ENCODE peak calls at places on chromosomes 11 and 22, in eight cellular contexts. One of them, this sample, is unnamed.

GRCh38 chr22:21710156-21710555 is 25.4 kb downstream of the YPEL1 start:
- DNase-seq in anterior cingulate cortex: no peak
- DNase-seq in upper lobe of right lung: no peak
- DNase-seq in activated effector memory CD4-positive, alpha-beta T cell treated with Interleukin-2 at 50 U/mL for 16 hours: no peak
- DNase-seq in fibroblast of the aortic adventitia: no peak
- DNase-seq in HEK293T: no peak
- DNase-seq in NCI-H1694: no peak
- DNase-seq in LHCN-M2: peak
- DNase-seq in this sample: no peak

GRCh38 chr11:96054870-96055705 is 131.2 kb upstream of the MTMR2 start:
- DNase-seq in anterior cingulate cortex: no peak
- DNase-seq in activated effector memory CD4-positive, alpha-beta T cell treated with Interleukin-2 at 50 U/mL for 16 hours: no peak
- DNase-seq in HEK293T: peak
- DNase-seq in LHCN-M2: peak
- DNase-seq in upper lobe of right lung: no peak
- DNase-seq in fibroblast of the aortic adventitia: peak
- DNase-seq in NCI-H1694: peak
- DNase-seq in this sample: peak

GRCh38 chr11:83280256-83280655 is 5.9 kb downstream of the CCDC90B start:
- DNase-seq in HEK293T: no peak
- DNase-seq in LHCN-M2: no peak
- DNase-seq in NCI-H1694: no peak
- DNase-seq in fibroblast of the aortic adventitia: no peak
- DNase-seq in upper lobe of right lung: no peak
- DNase-seq in anterior cingulate cortex: no peak
- DNase-seq in activated effector memory CD4-positive, alpha-beta T cell treated with Interleukin-2 at 50 U/mL for 16 hours: no peak
- DNase-seq in this sample: no peak

GRCh38 chr22:33521879-33522665 is 398.2 kb downstream of the LARGE1 start:
- DNase-seq in activated effector memory CD4-positive, alpha-beta T cell treated with Interleukin-2 at 50 U/mL for 16 hours: no peak
- DNase-seq in HEK293T: no peak
- DNase-seq in NCI-H1694: no peak
- DNase-seq in LHCN-M2: no peak
- DNase-seq in anterior cingulate cortex: no peak
- DNase-seq in upper lobe of right lung: no peak
- DNase-seq in fibroblast of the aortic adventitia: no peak
- DNase-seq in this sample: no peak

GRCh38 chr11:12767022-12767421 is 92.8 kb downstream of the TEAD1 start:
- DNase-seq in NCI-H1694: no peak
- DNase-seq in LHCN-M2: peak
- DNase-seq in activated effector memory CD4-positive, alpha-beta T cell treated with Interleukin-2 at 50 U/mL for 16 hours: no peak
- DNase-seq in upper lobe of right lung: no peak
- DNase-seq in HEK293T: no peak
- DNase-seq in anterior cingulate cortex: no peak
- DNase-seq in fibroblast of the aortic adventitia: peak
- DNase-seq in this sample: no peak

GRCh38 chr22:49420651-49421050 is 407.0 kb downstream of the BRD1 start:
- DNase-seq in LHCN-M2: no peak
- DNase-seq in fibroblast of the aortic adventitia: no peak
- DNase-seq in NCI-H1694: no peak
- DNase-seq in anterior cingulate cortex: no peak
- DNase-seq in activated effector memory CD4-positive, alpha-beta T cell treated with Interleukin-2 at 50 U/mL for 16 hours: no peak
- DNase-seq in upper lobe of right lung: no peak
- DNase-seq in HEK293T: no peak
- DNase-seq in this sample: no peak

GRCh38 chr22:22398530-22399327 is 109.8 kb downstream of the ZNF280B start:
- DNase-seq in activated effector memory CD4-positive, alpha-beta T cell treated with Interleukin-2 at 50 U/mL for 16 hours: no peak
- DNase-seq in upper lobe of right lung: no peak
- DNase-seq in HEK293T: no peak
- DNase-seq in anterior cingulate cortex: no peak
- DNase-seq in LHCN-M2: no peak
- DNase-seq in fibroblast of the aortic adventitia: no peak
- DNase-seq in NCI-H1694: no peak
- DNase-seq in this sample: no peak

GRCh38 chr11:45527898-45528297 is 137.5 kb downstream of the CHST1 start:
- DNase-seq in activated effector memory CD4-positive, alpha-beta T cell treated with Interleukin-2 at 50 U/mL for 16 hours: no peak
- DNase-seq in upper lobe of right lung: no peak
- DNase-seq in LHCN-M2: no peak
- DNase-seq in fibroblast of the aortic adventitia: no peak
- DNase-seq in NCI-H1694: no peak
- DNase-seq in anterior cingulate cortex: no peak
- DNase-seq in HEK293T: no peak
- DNase-seq in this sample: no peak

GRCh38 chr11:292211-293121 is 3.5 kb downstream of the PGGHG start:
- DNase-seq in HEK293T: no peak
- DNase-seq in activated effector memory CD4-positive, alpha-beta T cell treated with Interleukin-2 at 50 U/mL for 16 hours: no peak
- DNase-seq in fibroblast of the aortic adventitia: no peak
- DNase-seq in anterior cingulate cortex: no peak
- DNase-seq in upper lobe of right lung: peak
- DNase-seq in LHCN-M2: no peak
- DNase-seq in NCI-H1694: no peak
- DNase-seq in this sample: no peak

GRCh38 chr11:71504526-71504925 is 22.5 kb upstream of the KRTAP5-7 start:
- DNase-seq in NCI-H1694: no peak
- DNase-seq in activated effector memory CD4-positive, alpha-beta T cell treated with Interleukin-2 at 50 U/mL for 16 hours: no peak
- DNase-seq in fibroblast of the aortic adventitia: no peak
- DNase-seq in HEK293T: no peak
- DNase-seq in upper lobe of right lung: peak
- DNase-seq in LHCN-M2: no peak
- DNase-seq in anterior cingulate cortex: no peak
- DNase-seq in this sample: no peak

GRCh38 chr11:17767301-17767885 is 32.8 kb downstream of the KCNC1 start:
- DNase-seq in LHCN-M2: peak
- DNase-seq in anterior cingulate cortex: no peak
- DNase-seq in NCI-H1694: no peak
- DNase-seq in activated effector memory CD4-positive, alpha-beta T cell treated with Interleukin-2 at 50 U/mL for 16 hours: no peak
- DNase-seq in upper lobe of right lung: peak
- DNase-seq in HEK293T: no peak
- DNase-seq in fibroblast of the aortic adventitia: no peak
- DNase-seq in this sample: no peak

GRCh38 chr11:95790933-95791247 is 592 bp downstream of the CEP57 start:
- DNase-seq in activated effector memory CD4-positive, alpha-beta T cell treated with Interleukin-2 at 50 U/mL for 16 hours: peak
- DNase-seq in upper lobe of right lung: peak
- DNase-seq in fibroblast of the aortic adventitia: peak
- DNase-seq in LHCN-M2: peak
- DNase-seq in anterior cingulate cortex: peak
- DNase-seq in HEK293T: peak
- DNase-seq in NCI-H1694: no peak
- DNase-seq in this sample: peak

GRCh38 chr22:46136539-46137217 is 13.6 kb upstream of the PPARA start:
- DNase-seq in HEK293T: no peak
- DNase-seq in upper lobe of right lung: no peak
- DNase-seq in NCI-H1694: no peak
- DNase-seq in LHCN-M2: no peak
- DNase-seq in fibroblast of the aortic adventitia: no peak
- DNase-seq in anterior cingulate cortex: no peak
- DNase-seq in activated effector memory CD4-positive, alpha-beta T cell treated with Interleukin-2 at 50 U/mL for 16 hours: no peak
- DNase-seq in this sample: no peak

GRCh38 chr11:70470127-70470526 is 71.8 kb downstream of the CTTN start:
- DNase-seq in upper lobe of right lung: no peak
- DNase-seq in fibroblast of the aortic adventitia: peak
- DNase-seq in activated effector memory CD4-positive, alpha-beta T cell treated with Interleukin-2 at 50 U/mL for 16 hours: no peak
- DNase-seq in NCI-H1694: no peak
- DNase-seq in anterior cingulate cortex: no peak
- DNase-seq in HEK293T: no peak
- DNase-seq in LHCN-M2: peak
- DNase-seq in this sample: peak

GRCh38 chr22:48423481-48423901 is 1404.2 kb downstream of the BRD1 start:
- DNase-seq in NCI-H1694: no peak
- DNase-seq in anterior cingulate cortex: no peak
- DNase-seq in fibroblast of the aortic adventitia: peak
- DNase-seq in upper lobe of right lung: peak
- DNase-seq in activated effector memory CD4-positive, alpha-beta T cell treated with Interleukin-2 at 50 U/mL for 16 hours: no peak
- DNase-seq in LHCN-M2: no peak
- DNase-seq in HEK293T: no peak
- DNase-seq in this sample: peak

GRCh38 chr22:23857606-23858483 is at the start of gene SLC2A11:
- DNase-seq in NCI-H1694: peak
- DNase-seq in HEK293T: peak
- DNase-seq in anterior cingulate cortex: peak
- DNase-seq in upper lobe of right lung: peak
- DNase-seq in activated effector memory CD4-positive, alpha-beta T cell treated with Interleukin-2 at 50 U/mL for 16 hours: peak
- DNase-seq in fibroblast of the aortic adventitia: peak
- DNase-seq in LHCN-M2: peak
- DNase-seq in this sample: peak

GRCh38 chr11:65915821-65916251 is 3.0 kb downstream of the C11orf68 start:
- DNase-seq in anterior cingulate cortex: no peak
- DNase-seq in fibroblast of the aortic adventitia: peak
- DNase-seq in HEK293T: no peak
- DNase-seq in activated effector memory CD4-positive, alpha-beta T cell treated with Interleukin-2 at 50 U/mL for 16 hours: no peak
- DNase-seq in NCI-H1694: no peak
- DNase-seq in upper lobe of right lung: peak
- DNase-seq in LHCN-M2: peak
- DNase-seq in this sample: peak

GRCh38 chr11:30387891-30388861 is 65.3 kb downstream of the ARL14EP start:
- DNase-seq in anterior cingulate cortex: no peak
- DNase-seq in upper lobe of right lung: no peak
- DNase-seq in LHCN-M2: no peak
- DNase-seq in activated effector memory CD4-positive, alpha-beta T cell treated with Interleukin-2 at 50 U/mL for 16 hours: no peak
- DNase-seq in NCI-H1694: no peak
- DNase-seq in fibroblast of the aortic adventitia: no peak
- DNase-seq in HEK293T: no peak
- DNase-seq in this sample: no peak

GRCh38 chr11:72716291-72716690 is 35.9 kb downstream of the ARAP1 start:
- DNase-seq in anterior cingulate cortex: peak
- DNase-seq in activated effector memory CD4-positive, alpha-beta T cell treated with Interleukin-2 at 50 U/mL for 16 hours: no peak
- DNase-seq in HEK293T: no peak
- DNase-seq in NCI-H1694: peak
- DNase-seq in upper lobe of right lung: no peak
- DNase-seq in LHCN-M2: no peak
- DNase-seq in fibroblast of the aortic adventitia: no peak
- DNase-seq in this sample: no peak

GRCh38 chr11:75380716-75381420 is 18.4 kb upstream of the RPS3 start:
- DNase-seq in fibroblast of the aortic adventitia: no peak
- DNase-seq in anterior cingulate cortex: no peak
- DNase-seq in HEK293T: no peak
- DNase-seq in NCI-H1694: no peak
- DNase-seq in activated effector memory CD4-positive, alpha-beta T cell treated with Interleukin-2 at 50 U/mL for 16 hours: no peak
- DNase-seq in LHCN-M2: peak
- DNase-seq in upper lobe of right lung: no peak
- DNase-seq in this sample: no peak

GRCh38 chr22:36922097-36922608 is 8.7 kb downstream of the CSF2RB start:
- DNase-seq in anterior cingulate cortex: no peak
- DNase-seq in activated effector memory CD4-positive, alpha-beta T cell treated with Interleukin-2 at 50 U/mL for 16 hours: no peak
- DNase-seq in fibroblast of the aortic adventitia: no peak
- DNase-seq in NCI-H1694: no peak
- DNase-seq in LHCN-M2: no peak
- DNase-seq in upper lobe of right lung: no peak
- DNase-seq in HEK293T: no peak
- DNase-seq in this sample: no peak